ENCODE peak calls at places on chromosomes 16 and 17, in six cellular contexts. One of them, this sample, is unnamed.

GRCh38 chr17:17648762-17649161 is 32.5 kb upstream of the RAI1 start:
- DNase-seq in activated naive CD8-positive, alpha-beta T cell treated with anti-CD3 and anti-CD28 coated beads for 36 hours: no peak
- DNase-seq in neuronal stem cell: no peak
- DNase-seq in IMR-90: no peak
- DNase-seq in SHP77 treated with DMSO at 0.1 percent for 48 hours: no peak
- DNase-seq in anterior cingulate cortex: no peak
- DNase-seq in this sample: no peak

GRCh38 chr16:8855051-8855786 is 13.6 kb downstream of the CARHSP1 start:
- DNase-seq in activated naive CD8-positive, alpha-beta T cell treated with anti-CD3 and anti-CD28 coated beads for 36 hours: no peak
- DNase-seq in neuronal stem cell: no peak
- DNase-seq in IMR-90: no peak
- DNase-seq in SHP77 treated with DMSO at 0.1 percent for 48 hours: no peak
- DNase-seq in anterior cingulate cortex: no peak
- DNase-seq in this sample: no peak

GRCh38 chr17:36092228-36092627 is 2.3 kb upstream of the CCL3 start:
- DNase-seq in activated naive CD8-positive, alpha-beta T cell treated with anti-CD3 and anti-CD28 coated beads for 36 hours: peak
- DNase-seq in neuronal stem cell: no peak
- DNase-seq in IMR-90: no peak
- DNase-seq in SHP77 treated with DMSO at 0.1 percent for 48 hours: no peak
- DNase-seq in anterior cingulate cortex: no peak
- DNase-seq in this sample: no peak

GRCh38 chr17:74435775-74436359 is 4.0 kb downstream of the GPRC5C start:
- DNase-seq in activated naive CD8-positive, alpha-beta T cell treated with anti-CD3 and anti-CD28 coated beads for 36 hours: no peak
- DNase-seq in neuronal stem cell: no peak
- DNase-seq in IMR-90: no peak
- DNase-seq in SHP77 treated with DMSO at 0.1 percent for 48 hours: no peak
- DNase-seq in anterior cingulate cortex: no peak
- DNase-seq in this sample: no peak

GRCh38 chr16:49524578-49525315 is 151.1 kb downstream of the C16orf78 start:
- DNase-seq in activated naive CD8-positive, alpha-beta T cell treated with anti-CD3 and anti-CD28 coated beads for 36 hours: no peak
- DNase-seq in neuronal stem cell: no peak
- DNase-seq in IMR-90: no peak
- DNase-seq in SHP77 treated with DMSO at 0.1 percent for 48 hours: no peak
- DNase-seq in anterior cingulate cortex: no peak
- DNase-seq in this sample: peak

GRCh38 chr16:9176547-9177418 is 85.3 kb downstream of the HAPSTR1 start:
- DNase-seq in activated naive CD8-positive, alpha-beta T cell treated with anti-CD3 and anti-CD28 coated beads for 36 hours: no peak
- DNase-seq in neuronal stem cell: no peak
- DNase-seq in IMR-90: no peak
- DNase-seq in SHP77 treated with DMSO at 0.1 percent for 48 hours: no peak
- DNase-seq in anterior cingulate cortex: peak
- DNase-seq in this sample: peak

GRCh38 chr16:4213721-4214120 is 28.2 kb downstream of the SRL start:
- DNase-seq in activated naive CD8-positive, alpha-beta T cell treated with anti-CD3 and anti-CD28 coated beads for 36 hours: no peak
- DNase-seq in neuronal stem cell: no peak
- DNase-seq in IMR-90: no peak
- DNase-seq in SHP77 treated with DMSO at 0.1 percent for 48 hours: no peak
- DNase-seq in anterior cingulate cortex: no peak
- DNase-seq in this sample: no peak

GRCh38 chr17:73410586-73411329 is 99.0 kb upstream of the CDC42EP4 start:
- DNase-seq in activated naive CD8-positive, alpha-beta T cell treated with anti-CD3 and anti-CD28 coated beads for 36 hours: no peak
- DNase-seq in neuronal stem cell: peak
- DNase-seq in IMR-90: no peak
- DNase-seq in SHP77 treated with DMSO at 0.1 percent for 48 hours: no peak
- DNase-seq in anterior cingulate cortex: no peak
- DNase-seq in this sample: no peak

GRCh38 chr16:3131755-3132377 is 3.0 kb upstream of the ZNF213 start:
- DNase-seq in activated naive CD8-positive, alpha-beta T cell treated with anti-CD3 and anti-CD28 coated beads for 36 hours: peak
- DNase-seq in neuronal stem cell: no peak
- DNase-seq in IMR-90: peak
- DNase-seq in SHP77 treated with DMSO at 0.1 percent for 48 hours: peak
- DNase-seq in anterior cingulate cortex: no peak
- DNase-seq in this sample: no peak

GRCh38 chr17:81238490-81238814 is 403 bp downstream of the TEPSIN start:
- DNase-seq in activated naive CD8-positive, alpha-beta T cell treated with anti-CD3 and anti-CD28 coated beads for 36 hours: no peak
- DNase-seq in neuronal stem cell: no peak
- DNase-seq in IMR-90: no peak
- DNase-seq in SHP77 treated with DMSO at 0.1 percent for 48 hours: no peak
- DNase-seq in anterior cingulate cortex: no peak
- DNase-seq in this sample: no peak

GRCh38 chr17:17971431-17972125 is 622 bp downstream of the TOM1L2 start:
- DNase-seq in activated naive CD8-positive, alpha-beta T cell treated with anti-CD3 and anti-CD28 coated beads for 36 hours: no peak
- DNase-seq in neuronal stem cell: no peak
- DNase-seq in IMR-90: no peak
- DNase-seq in SHP77 treated with DMSO at 0.1 percent for 48 hours: no peak
- DNase-seq in anterior cingulate cortex: no peak
- DNase-seq in this sample: no peak

GRCh38 chr16:7839568-7839967 is 506.9 kb downstream of the RBFOX1 start:
- DNase-seq in activated naive CD8-positive, alpha-beta T cell treated with anti-CD3 and anti-CD28 coated beads for 36 hours: no peak
- DNase-seq in neuronal stem cell: peak
- DNase-seq in IMR-90: no peak
- DNase-seq in SHP77 treated with DMSO at 0.1 percent for 48 hours: no peak
- DNase-seq in anterior cingulate cortex: no peak
- DNase-seq in this sample: no peak

GRCh38 chr16:3094289-3095027 is 4.6 kb downstream of the ZSCAN10 start:
- DNase-seq in activated naive CD8-positive, alpha-beta T cell treated with anti-CD3 and anti-CD28 coated beads for 36 hours: peak
- DNase-seq in neuronal stem cell: no peak
- DNase-seq in IMR-90: peak
- DNase-seq in SHP77 treated with DMSO at 0.1 percent for 48 hours: no peak
- DNase-seq in anterior cingulate cortex: no peak
- DNase-seq in this sample: no peak

GRCh38 chr16:75559564-75560372 is 3.7 kb upstream of the TMEM231 start:
- DNase-seq in activated naive CD8-positive, alpha-beta T cell treated with anti-CD3 and anti-CD28 coated beads for 36 hours: no peak
- DNase-seq in neuronal stem cell: no peak
- DNase-seq in IMR-90: peak
- DNase-seq in SHP77 treated with DMSO at 0.1 percent for 48 hours: no peak
- DNase-seq in anterior cingulate cortex: no peak
- DNase-seq in this sample: no peak

GRCh38 chr17:72122668-72123495 is 2.1 kb downstream of the SOX9 start:
- DNase-seq in activated naive CD8-positive, alpha-beta T cell treated with anti-CD3 and anti-CD28 coated beads for 36 hours: no peak
- DNase-seq in neuronal stem cell: no peak
- DNase-seq in IMR-90: peak
- DNase-seq in SHP77 treated with DMSO at 0.1 percent for 48 hours: no peak
- DNase-seq in anterior cingulate cortex: peak
- DNase-seq in this sample: no peak